ENCODE peak calls at places on chromosomes 12 and 14, in six cellular contexts. K is GM23338; A is heart left ventricle; S is PC-9; V is lower lobe of right lung; H is CD8-positive, alpha-beta memory T cell. U is an unnamed sample.

GRCh38 chr12:116820077-116820656 is 61.1 kb downstream of the HRK start:
- DNase-seq in A (no peak), H (no peak), S (no peak), V (no peak), K (no peak), U (no peak)

GRCh38 chr14:49280566-49280965 is 305.6 kb downstream of the RPS29 start:
- DNase-seq in S (no peak), A (no peak), H (no peak), K (no peak), V (no peak), U (no peak)

GRCh38 chr12:84807249-84807648 is 105.3 kb downstream of the SLC6A15 start:
- DNase-seq in A (no peak), K (no peak), V (no peak), S (no peak), H (no peak), U (no peak)

GRCh38 chr12:80282761-80283160 is 161.3 kb upstream of the PTPRQ start:
- DNase-seq in A (no peak), H (no peak), K (no peak), V (no peak), S (no peak), U (no peak)

GRCh38 chr12:124434364-124434763 is 133.0 kb downstream of the NCOR2 start:
- DNase-seq in H (no peak), K (peak; percentile 51), S (no peak), A (no peak), V (no peak), U (no peak)

GRCh38 chr14:75278422-75279152 is at the start of gene FOS:
- DNase-seq in S (peak; percentile 92), A (peak; percentile 94), H (peak; percentile 96), K (peak; percentile 97), V (peak; percentile 94), U (peak; percentile 97)

GRCh38 chr14:101083564-101084435 is 180.3 kb upstream of the RTL1 start:
- DNase-seq in A (no peak), S (no peak), V (no peak), K (peak; percentile 81), H (no peak), U (no peak)

GRCh38 chr14:80385340-80385739 is 174.0 kb upstream of the DIO2 start:
- DNase-seq in A (no peak), H (no peak), K (no peak), S (no peak), V (no peak), U (no peak)

GRCh38 chr12:55037349-55037748 is 17.6 kb downstream of the NEUROD4 start:
- DNase-seq in H (no peak), K (no peak), V (no peak), A (no peak), S (no peak), U (no peak)

GRCh38 chr14:34718750-34719304 is 4.4 kb upstream of the CFL2 start:
- DNase-seq in H (no peak), A (no peak), S (no peak), V (no peak), K (no peak), U (no peak)

GRCh38 chr12:107610030-107610859 is 75.4 kb upstream of the PWP1 start:
- DNase-seq in H (no peak), K (peak; percentile 83), V (no peak), A (no peak), S (no peak), U (peak; percentile 54)

GRCh38 chr14:50312734-50313054 is 570 bp downstream of the DMAC2L start:
- DNase-seq in K (no peak), V (no peak), A (no peak), S (peak; percentile 43), H (peak; percentile 75), U (no peak)

GRCh38 chr12:78641837-78642423 is 222.6 kb upstream of the SYT1 start:
- DNase-seq in H (no peak), V (no peak), K (peak; percentile 19), S (no peak), A (no peak), U (peak; percentile 42)

GRCh38 chr12:58888131-58888783 is 32.0 kb downstream of the LRIG3 start:
- DNase-seq in V (no peak), A (peak; percentile 36), H (no peak), K (no peak), S (no peak), U (peak; percentile 91)

GRCh38 chr14:94043756-94044475 is 17.8 kb downstream of the OTUB2 start:
- DNase-seq in H (no peak), S (no peak), A (no peak), K (no peak), V (no peak), U (no peak)
- H3K36me3 ChIP-seq in H (peaks cover 32% of the 10 kb centered on the region), S (no peaks in the 10 kb centered on the region), A (no peaks in the 10 kb centered on the region), K (no peaks in the 10 kb centered on the region), V (peaks cover 44% of the 10 kb centered on the region), U (peaks cover 19% of the 10 kb centered on the region)

GRCh38 chr12:113769322-113769721 is 196.8 kb downstream of the RBM19 start:
- DNase-seq in A (no peak), V (no peak), S (no peak), H (no peak), K (peak; percentile 17), U (no peak)

GRCh38 chr12:113770389-113770865 is 195.7 kb downstream of the RBM19 start:
- DNase-seq in K (no peak), H (no peak), V (no peak), S (no peak), A (no peak), U (no peak)

GRCh38 chr12:113768850-113769249 is 197.3 kb downstream of the RBM19 start:
- DNase-seq in V (no peak), S (no peak), A (no peak), K (no peak), H (no peak), U (no peak)

GRCh38 chr12:113766133-113766879 is 199.8 kb downstream of the RBM19 start:
- DNase-seq in V (no peak), K (peak; percentile 64), S (no peak), A (no peak), H (no peak), U (no peak)

GRCh38 chr12:113766880-113767878 is 198.9 kb downstream of the RBM19 start:
- DNase-seq in V (no peak), A (no peak), H (no peak), S (peak; percentile 77), K (peak; percentile 25), U (peak; percentile 89)
- H3K27ac ChIP-seq in V (no peak overlapping the region), A (no peak overlapping the region), H (no peak overlapping the region), S (no peak overlapping the region), K (no peak overlapping the region), U (no peak overlapping the region)

GRCh38 chr12:21528953-21529352 is 2.9 kb downstream of the SPX start:
- DNase-seq in A (peak; percentile 22), K (no peak), V (no peak), H (no peak), S (no peak), U (peak; percentile 25)

GRCh38 chr12:21526053-21526452 is at the start of gene SPX:
- DNase-seq in V (no peak), H (no peak), A (no peak), K (no peak), S (peak; percentile 61), U (peak; percentile 13)

GRCh38 chr12:21529456-21529855 is 3.4 kb downstream of the SPX start:
- DNase-seq in S (no peak), V (no peak), A (no peak), K (no peak), H (no peak), U (no peak)

GRCh38 chr12:21527451-21528180 is 1.5 kb downstream of the SPX start:
- DNase-seq in V (peak; percentile 57), S (no peak), H (peak; percentile 65), K (peak; percentile 85), A (peak; percentile 51), U (peak; percentile 58)

DNA sequence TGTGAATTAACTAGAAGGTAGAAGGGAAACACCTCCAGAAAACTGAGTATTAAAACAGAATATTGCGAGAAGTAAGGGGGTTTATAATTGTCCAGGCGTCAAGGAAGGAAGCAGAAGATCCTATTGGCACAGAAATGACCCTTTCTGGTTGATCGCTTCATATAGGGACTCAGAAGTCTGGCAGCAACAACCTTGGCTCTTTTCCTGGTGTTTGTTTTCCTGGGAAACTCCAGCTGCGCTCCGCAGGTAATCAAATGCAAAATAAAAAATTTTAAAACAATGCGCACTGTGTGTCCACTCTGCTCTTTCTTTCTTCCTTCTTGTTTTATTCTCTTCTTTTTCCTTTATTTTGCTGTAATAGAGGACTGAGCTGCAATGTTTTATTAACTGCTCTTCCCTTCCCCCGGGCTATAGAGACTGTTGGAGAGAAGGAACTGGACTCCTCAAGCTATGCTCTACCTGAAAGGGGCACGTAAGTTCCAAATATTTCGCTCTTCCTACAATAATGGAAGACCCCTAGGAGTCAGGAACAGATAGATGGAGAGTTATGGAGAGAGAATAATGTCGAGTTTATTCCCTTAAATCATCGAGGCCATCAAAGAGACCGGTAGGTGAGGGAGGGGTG is 737 bp downstream of the SPX start:
- DNase-seq in V (no peak), S (no peak), A (no peak), K (peak; percentile 12), H (no peak), U (no peak)
- H3K4me3 ChIP-seq in V (peak overlapping the region; percentile 61), S (peak overlapping the region; percentile 50), A (peak overlapping the region; percentile 74), K (peak overlapping the region; percentile 80), H (peak overlapping the region; percentile 56), U (peak overlapping the region; percentile 71)

GRCh38 chr12:102107970-102108369 is 11.9 kb downstream of the NUP37 start:
- DNase-seq in H (no peak), K (no peak), S (no peak), V (no peak), A (no peak), U (no peak)

GRCh38 chr12:102110782-102111181 is 9.1 kb downstream of the NUP37 start:
- DNase-seq in K (no peak), S (no peak), V (no peak), H (no peak), A (no peak), U (no peak)

GRCh38 chr12:102106905-102107304 is 13.0 kb downstream of the NUP37 start:
- DNase-seq in V (no peak), S (no peak), H (no peak), K (no peak), A (no peak), U (no peak)
- H3K36me3 ChIP-seq in V (peaks cover 60% of the 10 kb centered on the region), S (peaks cover 28% of the 10 kb centered on the region), H (peaks cover 17% of the 10 kb centered on the region), K (peaks cover 38% of the 10 kb centered on the region), A (no peaks in the 10 kb centered on the region), U (peaks cover 16% of the 10 kb centered on the region)

GRCh38 chr12:89770391-89770790 is 61.8 kb upstream of the ATP2B1 start:
- DNase-seq in K (no peak), S (peak; percentile 35), H (no peak), A (no peak), V (no peak), U (no peak)

GRCh38 chr12:89768586-89769482 is 60.2 kb upstream of the ATP2B1 start:
- DNase-seq in H (no peak), V (no peak), S (peak; percentile 98), A (no peak), K (no peak), U (peak; percentile 76)

GRCh38 chr12:89765959-89766824 is 57.6 kb upstream of the ATP2B1 start:
- DNase-seq in H (no peak), V (no peak), S (no peak), A (no peak), K (no peak), U (no peak)

GRCh38 chr12:89769483-89769818 is 60.8 kb upstream of the ATP2B1 start:
- DNase-seq in K (peak; percentile 17), V (no peak), A (no peak), S (no peak), H (no peak), U (no peak)
- H3K27ac ChIP-seq in K (no peak overlapping the region), V (no peak overlapping the region), A (no peak overlapping the region), S (peak overlapping the region; percentile 86), H (no peak overlapping the region), U (no peak overlapping the region)

U was measured in cardiac muscle cell.